ENCODE peak calls at places on chromosomes 3 and 15, in four cellular contexts. One of them, this sample, is unnamed.
A peak's percentile ranks its signal among the peaks of the same experiment; 100 is the strongest.

GRCh38 chr15:22839046-22839705 is 710 bp downstream of the NIPA2 start:
- DNase-seq in activated T-helper 9 cell treated with anti-CD3 and anti-CD28 coated beads, Interleukin-2, amount 50 U/mL, for 16 hours: no peak
- DNase-seq in activated CD8-positive, alpha-beta memory T cell treated with anti-CD3 and anti-CD28 coated beads for 4 hours: no peak
- DNase-seq in stimulated activated CD8-positive, alpha-beta memory T cell treated with anti-CD3 and anti-CD28 coated beads, Interleukin-12 subunit alpha, Interleukin-12 subunit beta, amount 100 ng/mL, for 1 hour: no peak
- DNase-seq in this sample: no peak

GRCh38 chr3:181930105-181930504 is 218.4 kb downstream of the SOX2 start:
- DNase-seq in activated T-helper 9 cell treated with anti-CD3 and anti-CD28 coated beads, Interleukin-2, amount 50 U/mL, for 16 hours: no peak
- DNase-seq in activated CD8-positive, alpha-beta memory T cell treated with anti-CD3 and anti-CD28 coated beads for 4 hours: no peak
- DNase-seq in stimulated activated CD8-positive, alpha-beta memory T cell treated with anti-CD3 and anti-CD28 coated beads, Interleukin-12 subunit alpha, Interleukin-12 subunit beta, amount 100 ng/mL, for 1 hour: no peak
- DNase-seq in this sample: no peak

GRCh38 chr3:74561881-74562280 is 52.6 kb downstream of the CNTN3 start:
- DNase-seq in activated T-helper 9 cell treated with anti-CD3 and anti-CD28 coated beads, Interleukin-2, amount 50 U/mL, for 16 hours: no peak
- DNase-seq in activated CD8-positive, alpha-beta memory T cell treated with anti-CD3 and anti-CD28 coated beads for 4 hours: no peak
- DNase-seq in stimulated activated CD8-positive, alpha-beta memory T cell treated with anti-CD3 and anti-CD28 coated beads, Interleukin-12 subunit alpha, Interleukin-12 subunit beta, amount 100 ng/mL, for 1 hour: no peak
- DNase-seq in this sample: no peak

GRCh38 chr3:107402214-107402613 is 25.0 kb downstream of the CCDC54 start:
- DNase-seq in activated T-helper 9 cell treated with anti-CD3 and anti-CD28 coated beads, Interleukin-2, amount 50 U/mL, for 16 hours: no peak
- DNase-seq in activated CD8-positive, alpha-beta memory T cell treated with anti-CD3 and anti-CD28 coated beads for 4 hours: no peak
- DNase-seq in stimulated activated CD8-positive, alpha-beta memory T cell treated with anti-CD3 and anti-CD28 coated beads, Interleukin-12 subunit alpha, Interleukin-12 subunit beta, amount 100 ng/mL, for 1 hour: no peak
- DNase-seq in this sample: no peak

GRCh38 chr3:157088506-157089454 is 71.2 kb downstream of the CCNL1 start:
- DNase-seq in activated T-helper 9 cell treated with anti-CD3 and anti-CD28 coated beads, Interleukin-2, amount 50 U/mL, for 16 hours: peak; percentile 88
- DNase-seq in activated CD8-positive, alpha-beta memory T cell treated with anti-CD3 and anti-CD28 coated beads for 4 hours: peak; percentile 91
- DNase-seq in stimulated activated CD8-positive, alpha-beta memory T cell treated with anti-CD3 and anti-CD28 coated beads, Interleukin-12 subunit alpha, Interleukin-12 subunit beta, amount 100 ng/mL, for 1 hour: peak; percentile 90
- DNase-seq in this sample: no peak

GRCh38 chr3:51974963-51975856 is at the start of gene ABHD14A:
- DNase-seq in activated T-helper 9 cell treated with anti-CD3 and anti-CD28 coated beads, Interleukin-2, amount 50 U/mL, for 16 hours: peak; percentile 64
- DNase-seq in activated CD8-positive, alpha-beta memory T cell treated with anti-CD3 and anti-CD28 coated beads for 4 hours: peak; percentile 32
- DNase-seq in stimulated activated CD8-positive, alpha-beta memory T cell treated with anti-CD3 and anti-CD28 coated beads, Interleukin-12 subunit alpha, Interleukin-12 subunit beta, amount 100 ng/mL, for 1 hour: no peak
- DNase-seq in this sample: peak; percentile 44

GRCh38 chr15:77018796-77019475 is 24.0 kb downstream of the PSTPIP1 start:
- DNase-seq in activated T-helper 9 cell treated with anti-CD3 and anti-CD28 coated beads, Interleukin-2, amount 50 U/mL, for 16 hours: no peak
- DNase-seq in activated CD8-positive, alpha-beta memory T cell treated with anti-CD3 and anti-CD28 coated beads for 4 hours: no peak
- DNase-seq in stimulated activated CD8-positive, alpha-beta memory T cell treated with anti-CD3 and anti-CD28 coated beads, Interleukin-12 subunit alpha, Interleukin-12 subunit beta, amount 100 ng/mL, for 1 hour: no peak
- DNase-seq in this sample: no peak

GRCh38 chr3:88150371-88150770 is 612 bp downstream of the C3orf38 start:
- DNase-seq in activated T-helper 9 cell treated with anti-CD3 and anti-CD28 coated beads, Interleukin-2, amount 50 U/mL, for 16 hours: peak; percentile 2
- DNase-seq in activated CD8-positive, alpha-beta memory T cell treated with anti-CD3 and anti-CD28 coated beads for 4 hours: peak; percentile 7
- DNase-seq in stimulated activated CD8-positive, alpha-beta memory T cell treated with anti-CD3 and anti-CD28 coated beads, Interleukin-12 subunit alpha, Interleukin-12 subunit beta, amount 100 ng/mL, for 1 hour: no peak
- DNase-seq in this sample: no peak

GRCh38 chr3:185153861-185154629 is 1.2 kb upstream of the C3orf70 start:
- DNase-seq in activated T-helper 9 cell treated with anti-CD3 and anti-CD28 coated beads, Interleukin-2, amount 50 U/mL, for 16 hours: no peak
- DNase-seq in activated CD8-positive, alpha-beta memory T cell treated with anti-CD3 and anti-CD28 coated beads for 4 hours: no peak
- DNase-seq in stimulated activated CD8-positive, alpha-beta memory T cell treated with anti-CD3 and anti-CD28 coated beads, Interleukin-12 subunit alpha, Interleukin-12 subunit beta, amount 100 ng/mL, for 1 hour: no peak
- DNase-seq in this sample: no peak

GRCh38 chr3:135896613-135897012 is 68.9 kb upstream of the PPP2R3A start:
- DNase-seq in activated T-helper 9 cell treated with anti-CD3 and anti-CD28 coated beads, Interleukin-2, amount 50 U/mL, for 16 hours: no peak
- DNase-seq in activated CD8-positive, alpha-beta memory T cell treated with anti-CD3 and anti-CD28 coated beads for 4 hours: no peak
- DNase-seq in stimulated activated CD8-positive, alpha-beta memory T cell treated with anti-CD3 and anti-CD28 coated beads, Interleukin-12 subunit alpha, Interleukin-12 subunit beta, amount 100 ng/mL, for 1 hour: no peak
- DNase-seq in this sample: no peak

GRCh38 chr3:180680097-180680430 is 775 bp upstream of the CCDC39 start:
- DNase-seq in activated T-helper 9 cell treated with anti-CD3 and anti-CD28 coated beads, Interleukin-2, amount 50 U/mL, for 16 hours: no peak
- DNase-seq in activated CD8-positive, alpha-beta memory T cell treated with anti-CD3 and anti-CD28 coated beads for 4 hours: no peak
- DNase-seq in stimulated activated CD8-positive, alpha-beta memory T cell treated with anti-CD3 and anti-CD28 coated beads, Interleukin-12 subunit alpha, Interleukin-12 subunit beta, amount 100 ng/mL, for 1 hour: no peak
- DNase-seq in this sample: no peak

GRCh38 chr15:65584241-65584640 is 26.7 kb downstream of the INTS14 start:
- DNase-seq in activated T-helper 9 cell treated with anti-CD3 and anti-CD28 coated beads, Interleukin-2, amount 50 U/mL, for 16 hours: no peak
- DNase-seq in activated CD8-positive, alpha-beta memory T cell treated with anti-CD3 and anti-CD28 coated beads for 4 hours: no peak
- DNase-seq in stimulated activated CD8-positive, alpha-beta memory T cell treated with anti-CD3 and anti-CD28 coated beads, Interleukin-12 subunit alpha, Interleukin-12 subunit beta, amount 100 ng/mL, for 1 hour: no peak
- DNase-seq in this sample: no peak

GRCh38 chr3:72273615-72274014 is 488.7 kb upstream of the PROK2 start:
- DNase-seq in activated T-helper 9 cell treated with anti-CD3 and anti-CD28 coated beads, Interleukin-2, amount 50 U/mL, for 16 hours: no peak
- DNase-seq in activated CD8-positive, alpha-beta memory T cell treated with anti-CD3 and anti-CD28 coated beads for 4 hours: no peak
- DNase-seq in stimulated activated CD8-positive, alpha-beta memory T cell treated with anti-CD3 and anti-CD28 coated beads, Interleukin-12 subunit alpha, Interleukin-12 subunit beta, amount 100 ng/mL, for 1 hour: no peak
- DNase-seq in this sample: no peak

GRCh38 chr3:159982442-159982841 is 6.2 kb upstream of the IL12A start:
- DNase-seq in activated T-helper 9 cell treated with anti-CD3 and anti-CD28 coated beads, Interleukin-2, amount 50 U/mL, for 16 hours: no peak
- DNase-seq in activated CD8-positive, alpha-beta memory T cell treated with anti-CD3 and anti-CD28 coated beads for 4 hours: no peak
- DNase-seq in stimulated activated CD8-positive, alpha-beta memory T cell treated with anti-CD3 and anti-CD28 coated beads, Interleukin-12 subunit alpha, Interleukin-12 subunit beta, amount 100 ng/mL, for 1 hour: no peak
- DNase-seq in this sample: no peak

GRCh38 chr15:39878401-39878775 is 41.7 kb downstream of the GPR176 start:
- DNase-seq in activated T-helper 9 cell treated with anti-CD3 and anti-CD28 coated beads, Interleukin-2, amount 50 U/mL, for 16 hours: no peak
- DNase-seq in activated CD8-positive, alpha-beta memory T cell treated with anti-CD3 and anti-CD28 coated beads for 4 hours: no peak
- DNase-seq in stimulated activated CD8-positive, alpha-beta memory T cell treated with anti-CD3 and anti-CD28 coated beads, Interleukin-12 subunit alpha, Interleukin-12 subunit beta, amount 100 ng/mL, for 1 hour: no peak
- DNase-seq in this sample: no peak

GRCh38 chr3:182784542-182784941 is 8.8 kb upstream of the ATP11B start:
- DNase-seq in activated T-helper 9 cell treated with anti-CD3 and anti-CD28 coated beads, Interleukin-2, amount 50 U/mL, for 16 hours: no peak
- DNase-seq in activated CD8-positive, alpha-beta memory T cell treated with anti-CD3 and anti-CD28 coated beads for 4 hours: no peak
- DNase-seq in stimulated activated CD8-positive, alpha-beta memory T cell treated with anti-CD3 and anti-CD28 coated beads, Interleukin-12 subunit alpha, Interleukin-12 subunit beta, amount 100 ng/mL, for 1 hour: no peak
- DNase-seq in this sample: no peak

GRCh38 chr3:39095778-39096177 is 11.6 kb downstream of the GORASP1 start:
- DNase-seq in activated T-helper 9 cell treated with anti-CD3 and anti-CD28 coated beads, Interleukin-2, amount 50 U/mL, for 16 hours: no peak
- DNase-seq in activated CD8-positive, alpha-beta memory T cell treated with anti-CD3 and anti-CD28 coated beads for 4 hours: no peak
- DNase-seq in stimulated activated CD8-positive, alpha-beta memory T cell treated with anti-CD3 and anti-CD28 coated beads, Interleukin-12 subunit alpha, Interleukin-12 subunit beta, amount 100 ng/mL, for 1 hour: no peak
- DNase-seq in this sample: no peak

GRCh38 chr3:169466990-169467389 is 196.5 kb downstream of the MECOM start:
- DNase-seq in activated T-helper 9 cell treated with anti-CD3 and anti-CD28 coated beads, Interleukin-2, amount 50 U/mL, for 16 hours: no peak
- DNase-seq in activated CD8-positive, alpha-beta memory T cell treated with anti-CD3 and anti-CD28 coated beads for 4 hours: no peak
- DNase-seq in stimulated activated CD8-positive, alpha-beta memory T cell treated with anti-CD3 and anti-CD28 coated beads, Interleukin-12 subunit alpha, Interleukin-12 subunit beta, amount 100 ng/mL, for 1 hour: no peak
- DNase-seq in this sample: no peak

GRCh38 chr15:100244796-100245495 is 96.8 kb downstream of the ADAMTS17 start:
- DNase-seq in activated T-helper 9 cell treated with anti-CD3 and anti-CD28 coated beads, Interleukin-2, amount 50 U/mL, for 16 hours: no peak
- DNase-seq in activated CD8-positive, alpha-beta memory T cell treated with anti-CD3 and anti-CD28 coated beads for 4 hours: no peak
- DNase-seq in stimulated activated CD8-positive, alpha-beta memory T cell treated with anti-CD3 and anti-CD28 coated beads, Interleukin-12 subunit alpha, Interleukin-12 subunit beta, amount 100 ng/mL, for 1 hour: no peak
- DNase-seq in this sample: no peak

GRCh38 chr15:78878356-78878755 is 5.7 kb downstream of the MORF4L1 start:
- DNase-seq in activated T-helper 9 cell treated with anti-CD3 and anti-CD28 coated beads, Interleukin-2, amount 50 U/mL, for 16 hours: no peak
- DNase-seq in activated CD8-positive, alpha-beta memory T cell treated with anti-CD3 and anti-CD28 coated beads for 4 hours: no peak
- DNase-seq in stimulated activated CD8-positive, alpha-beta memory T cell treated with anti-CD3 and anti-CD28 coated beads, Interleukin-12 subunit alpha, Interleukin-12 subunit beta, amount 100 ng/mL, for 1 hour: no peak
- DNase-seq in this sample: no peak

GRCh38 chr3:43699864-43700263 is 9.1 kb downstream of the ABHD5 start:
- DNase-seq in activated T-helper 9 cell treated with anti-CD3 and anti-CD28 coated beads, Interleukin-2, amount 50 U/mL, for 16 hours: no peak
- DNase-seq in activated CD8-positive, alpha-beta memory T cell treated with anti-CD3 and anti-CD28 coated beads for 4 hours: no peak
- DNase-seq in stimulated activated CD8-positive, alpha-beta memory T cell treated with anti-CD3 and anti-CD28 coated beads, Interleukin-12 subunit alpha, Interleukin-12 subunit beta, amount 100 ng/mL, for 1 hour: no peak
- DNase-seq in this sample: no peak

GRCh38 chr3:98563661-98564281 is 29.6 kb downstream of the CPOX start:
- DNase-seq in activated T-helper 9 cell treated with anti-CD3 and anti-CD28 coated beads, Interleukin-2, amount 50 U/mL, for 16 hours: no peak
- DNase-seq in activated CD8-positive, alpha-beta memory T cell treated with anti-CD3 and anti-CD28 coated beads for 4 hours: no peak
- DNase-seq in stimulated activated CD8-positive, alpha-beta memory T cell treated with anti-CD3 and anti-CD28 coated beads, Interleukin-12 subunit alpha, Interleukin-12 subunit beta, amount 100 ng/mL, for 1 hour: no peak
- DNase-seq in this sample: no peak

GRCh38 chr3:184354121-184354728 is 7.2 kb downstream of the CLCN2 start:
- DNase-seq in activated T-helper 9 cell treated with anti-CD3 and anti-CD28 coated beads, Interleukin-2, amount 50 U/mL, for 16 hours: peak; percentile 53
- DNase-seq in activated CD8-positive, alpha-beta memory T cell treated with anti-CD3 and anti-CD28 coated beads for 4 hours: peak; percentile 21
- DNase-seq in stimulated activated CD8-positive, alpha-beta memory T cell treated with anti-CD3 and anti-CD28 coated beads, Interleukin-12 subunit alpha, Interleukin-12 subunit beta, amount 100 ng/mL, for 1 hour: peak; percentile 44
- DNase-seq in this sample: no peak

GRCh38 chr3:13044496-13045244 is 28.6 kb downstream of the IQSEC1 start:
- DNase-seq in activated T-helper 9 cell treated with anti-CD3 and anti-CD28 coated beads, Interleukin-2, amount 50 U/mL, for 16 hours: no peak
- DNase-seq in activated CD8-positive, alpha-beta memory T cell treated with anti-CD3 and anti-CD28 coated beads for 4 hours: no peak
- DNase-seq in stimulated activated CD8-positive, alpha-beta memory T cell treated with anti-CD3 and anti-CD28 coated beads, Interleukin-12 subunit alpha, Interleukin-12 subunit beta, amount 100 ng/mL, for 1 hour: no peak
- DNase-seq in this sample: no peak

GRCh38 chr3:191269289-191270085 is 59.7 kb upstream of the CCDC50 start:
- DNase-seq in activated T-helper 9 cell treated with anti-CD3 and anti-CD28 coated beads, Interleukin-2, amount 50 U/mL, for 16 hours: no peak
- DNase-seq in activated CD8-positive, alpha-beta memory T cell treated with anti-CD3 and anti-CD28 coated beads for 4 hours: no peak
- DNase-seq in stimulated activated CD8-positive, alpha-beta memory T cell treated with anti-CD3 and anti-CD28 coated beads, Interleukin-12 subunit alpha, Interleukin-12 subunit beta, amount 100 ng/mL, for 1 hour: no peak
- DNase-seq in this sample: no peak

GRCh38 chr3:15499536-15499935 is 22.0 kb downstream of the COLQ start:
- DNase-seq in activated T-helper 9 cell treated with anti-CD3 and anti-CD28 coated beads, Interleukin-2, amount 50 U/mL, for 16 hours: no peak
- DNase-seq in activated CD8-positive, alpha-beta memory T cell treated with anti-CD3 and anti-CD28 coated beads for 4 hours: no peak
- DNase-seq in stimulated activated CD8-positive, alpha-beta memory T cell treated with anti-CD3 and anti-CD28 coated beads, Interleukin-12 subunit alpha, Interleukin-12 subunit beta, amount 100 ng/mL, for 1 hour: no peak
- DNase-seq in this sample: no peak

GRCh38 chr3:15172806-15173205 is 33.2 kb upstream of the CAPN7 start:
- DNase-seq in activated T-helper 9 cell treated with anti-CD3 and anti-CD28 coated beads, Interleukin-2, amount 50 U/mL, for 16 hours: no peak
- DNase-seq in activated CD8-positive, alpha-beta memory T cell treated with anti-CD3 and anti-CD28 coated beads for 4 hours: no peak
- DNase-seq in stimulated activated CD8-positive, alpha-beta memory T cell treated with anti-CD3 and anti-CD28 coated beads, Interleukin-12 subunit alpha, Interleukin-12 subunit beta, amount 100 ng/mL, for 1 hour: no peak
- DNase-seq in this sample: no peak

GRCh38 chr15:98134875-98135274 is 174.4 kb downstream of the ARRDC4 start:
- DNase-seq in activated T-helper 9 cell treated with anti-CD3 and anti-CD28 coated beads, Interleukin-2, amount 50 U/mL, for 16 hours: no peak
- DNase-seq in activated CD8-positive, alpha-beta memory T cell treated with anti-CD3 and anti-CD28 coated beads for 4 hours: no peak
- DNase-seq in stimulated activated CD8-positive, alpha-beta memory T cell treated with anti-CD3 and anti-CD28 coated beads, Interleukin-12 subunit alpha, Interleukin-12 subunit beta, amount 100 ng/mL, for 1 hour: no peak
- DNase-seq in this sample: no peak

GRCh38 chr3:4302747-4303146 is 422 bp upstream of the SETMAR start:
- DNase-seq in activated T-helper 9 cell treated with anti-CD3 and anti-CD28 coated beads, Interleukin-2, amount 50 U/mL, for 16 hours: no peak
- DNase-seq in activated CD8-positive, alpha-beta memory T cell treated with anti-CD3 and anti-CD28 coated beads for 4 hours: no peak
- DNase-seq in stimulated activated CD8-positive, alpha-beta memory T cell treated with anti-CD3 and anti-CD28 coated beads, Interleukin-12 subunit alpha, Interleukin-12 subunit beta, amount 100 ng/mL, for 1 hour: no peak
- DNase-seq in this sample: no peak

GRCh38 chr3:196569003-196569516 is 600 bp downstream of the FBXO45 start:
- DNase-seq in activated T-helper 9 cell treated with anti-CD3 and anti-CD28 coated beads, Interleukin-2, amount 50 U/mL, for 16 hours: peak; percentile 32
- DNase-seq in activated CD8-positive, alpha-beta memory T cell treated with anti-CD3 and anti-CD28 coated beads for 4 hours: peak; percentile 11
- DNase-seq in stimulated activated CD8-positive, alpha-beta memory T cell treated with anti-CD3 and anti-CD28 coated beads, Interleukin-12 subunit alpha, Interleukin-12 subunit beta, amount 100 ng/mL, for 1 hour: peak; percentile 20
- DNase-seq in this sample: no peak

GRCh38 chr3:176262071-176262470 is 935.2 kb downstream of the TBL1XR1 start:
- DNase-seq in activated T-helper 9 cell treated with anti-CD3 and anti-CD28 coated beads, Interleukin-2, amount 50 U/mL, for 16 hours: no peak
- DNase-seq in activated CD8-positive, alpha-beta memory T cell treated with anti-CD3 and anti-CD28 coated beads for 4 hours: no peak
- DNase-seq in stimulated activated CD8-positive, alpha-beta memory T cell treated with anti-CD3 and anti-CD28 coated beads, Interleukin-12 subunit alpha, Interleukin-12 subunit beta, amount 100 ng/mL, for 1 hour: no peak
- DNase-seq in this sample: no peak

GRCh38 chr15:98775498-98776230 is 127.3 kb downstream of the IGF1R start:
- DNase-seq in activated T-helper 9 cell treated with anti-CD3 and anti-CD28 coated beads, Interleukin-2, amount 50 U/mL, for 16 hours: no peak
- DNase-seq in activated CD8-positive, alpha-beta memory T cell treated with anti-CD3 and anti-CD28 coated beads for 4 hours: no peak
- DNase-seq in stimulated activated CD8-positive, alpha-beta memory T cell treated with anti-CD3 and anti-CD28 coated beads, Interleukin-12 subunit alpha, Interleukin-12 subunit beta, amount 100 ng/mL, for 1 hour: no peak
- DNase-seq in this sample: no peak